ENCODE peak calls at places on chromosomes 7 and 10, in six cellular contexts. O is activated CD4-positive, CD25-positive, alpha-beta regulatory T cell; M is activated naive CD4-positive, alpha-beta T cell; Y is ureter; Z is astrocyte of the cerebellum; K is Right ventricle myocardium superior. T is an unnamed sample.

GRCh38 chr10:117651121-117651520 is 108.6 kb downstream of the EMX2 start:
- DNase-seq in O (no peak), M (no peak), K (no peak), Z (no peak), Y (no peak), T (no peak)

GRCh38 chr7:73893342-73894101 is 32.6 kb downstream of the TMEM270 start:
- DNase-seq in M (no peak), O (no peak), K (peak), Z (no peak), Y (no peak), T (no peak)

GRCh38 chr10:11034762-11035161 is 17.1 kb downstream of the CELF2 start:
- DNase-seq in Y (no peak), O (no peak), M (no peak), Z (no peak), K (no peak), T (no peak)

GRCh38 chr10:4982764-4983226 is 19.6 kb downstream of the AKR1C1 start:
- DNase-seq in M (no peak), O (no peak), Y (no peak), Z (no peak), K (no peak), T (no peak)

GRCh38 chr7:101804087-101804631 is 13.3 kb upstream of the CUX1 start:
- DNase-seq in Y (no peak), M (peak), O (no peak), Z (no peak), K (no peak), T (no peak)

GRCh38 chr10:71735709-71736569 is 16.4 kb upstream of the C10orf105 start:
- DNase-seq in K (peak), Y (no peak), O (peak), M (peak), Z (no peak), T (no peak)

GRCh38 chr10:28256776-28257175 is 46.1 kb downstream of the MPP7 start:
- DNase-seq in O (no peak), Y (no peak), K (no peak), Z (no peak), M (no peak), T (no peak)

GRCh38 chr10:62130948-62131347 is 137.7 kb downstream of the RTKN2 start:
- DNase-seq in Z (peak), M (no peak), O (no peak), Y (no peak), K (no peak), T (peak)

GRCh38 chr10:88897019-88897853 is 17.2 kb downstream of the STAMBPL1 start:
- DNase-seq in M (no peak), O (no peak), Y (no peak), K (no peak), Z (no peak), T (no peak)

GRCh38 chr7:120639884-120640283 is 218.1 kb downstream of the TSPAN12 start:
- DNase-seq in O (no peak), K (no peak), M (no peak), Y (no peak), Z (no peak), T (no peak)

GRCh38 chr10:77279207-77279606 is 358.4 kb downstream of the KCNMA1 start:
- DNase-seq in K (no peak), O (no peak), M (no peak), Z (peak), Y (no peak), T (no peak)

GRCh38 chr10:48981310-48981907 is 41.8 kb upstream of the LRRC18 start:
- DNase-seq in Z (peak), K (peak), M (peak), Y (peak), O (no peak), T (peak)

GRCh38 chr10:124091646-124092269 is 1.6 kb downstream of the CHST15 start:
- DNase-seq in Z (no peak), M (no peak), Y (no peak), K (peak), O (no peak), T (peak)

GRCh38 chr10:116688241-116688711 is 54.1 kb downstream of the HSPA12A start:
- DNase-seq in Z (no peak), K (no peak), Y (no peak), M (no peak), O (no peak), T (no peak)

GRCh38 chr10:73590881-73591577 is at the start of gene USP54:
- DNase-seq in O (no peak), Y (no peak), Z (peak), K (no peak), M (no peak), T (peak)

GRCh38 chr7:51611937-51612336 is 295.3 kb upstream of the COBL start:
- DNase-seq in Y (no peak), Z (peak), K (no peak), M (no peak), O (no peak), T (no peak)

GRCh38 chr10:63369711-63370110 is 96.1 kb downstream of the JMJD1C start:
- DNase-seq in Y (no peak), M (no peak), O (no peak), Z (no peak), K (no peak), T (no peak)

GRCh38 chr10:509361-510102 is 179.9 kb downstream of the DIP2C start:
- DNase-seq in Y (no peak), M (no peak), K (no peak), Z (no peak), O (no peak), T (no peak)

GRCh38 chr7:84372155-84372621 is 177.6 kb upstream of the SEMA3A start:
- DNase-seq in Y (no peak), Z (peak), O (no peak), M (no peak), K (no peak), T (peak)